ENCODE peak calls at places on chromosome 2, in five cellular contexts. H is heart right ventricle, A is heart left ventricle, T is fibroblast of lung, U is astrocyte. M is an unnamed sample. For H3K9me3 and H3K36me3, the result is how much of the 10 kb centered on the place peaks cover.

GRCh38 chr2:1796581-1796930 is 52.2 kb upstream of the PXDN start:
- DNase-seq in U (no peak), T (no peak), A (no peak), H (no peak), M (no peak)

GRCh38 chr2:204680576-204680975 is 135.3 kb downstream of the PARD3B start:
- DNase-seq in H (no peak), T (no peak), A (no peak), U (peak), M (no peak)

GRCh38 chr2:231713738-231714638 is 5.7 kb downstream of the PTMA start:
- DNase-seq in A (peak), H (peak), U (peak), T (peak), M (peak)

GRCh38 chr2:31674446-31674845 is 93.7 kb upstream of the SRD5A2 start:
- DNase-seq in H (no peak), A (no peak), U (no peak), T (no peak), M (no peak)

GRCh38 chr2:130393318-130393910 is 37.6 kb downstream of the PTPN18 start:
- DNase-seq in U (peak), A (no peak), T (no peak), H (no peak), M (no peak)

GRCh38 chr2:238784671-238785527 is 63.0 kb upstream of the TWIST2 start:
- DNase-seq in T (peak), U (peak), H (peak), A (peak), M (peak)

GRCh38 chr2:84849271-84849952 is 31.5 kb downstream of the TRABD2A start:
- DNase-seq in A (no peak), U (no peak), T (peak), H (no peak), M (peak)

GRCh38 chr2:226791056-226791486 is 8.5 kb downstream of the IRS1 start:
- DNase-seq in T (peak), A (peak), H (peak), U (peak), M (no peak)

GRCh38 chr2:768484-768883 is 91.3 kb upstream of the TMEM18 start:
- DNase-seq in T (no peak), A (no peak), H (no peak), U (no peak), M (no peak)

GRCh38 chr2:207725815-207726578 is 14.6 kb downstream of the CCNYL1 start:
- DNase-seq in U (no peak), A (no peak), T (no peak), H (no peak), M (no peak)

GRCh38 chr2:120735750-120736170 is at the start of gene GLI2:
- DNase-seq in U (peak), T (peak), A (peak), H (peak), M (peak)

GRCh38 chr2:24385366-24385765 is 25.0 kb upstream of the ITSN2 start:
- DNase-seq in H (no peak), T (no peak), U (no peak), A (no peak), M (no peak)

GRCh38 chr2:39146630-39147029 is 25.8 kb upstream of the SOS1 start:
- DNase-seq in T (no peak), H (no peak), A (no peak), U (no peak), M (no peak)

GRCh38 chr2:160140471-160140870 is 59.6 kb downstream of the ITGB6 start:
- DNase-seq in H (no peak), T (peak), U (peak), A (no peak), M (no peak)
- H3K4me3 ChIP-seq in H (no peak), T (no peak), U (no peak), A (no peak), M (no peak)

GRCh38 chr2:239917957-239918481 is 107.1 kb downstream of the NDUFA10 start:
- DNase-seq in A (peak), T (no peak), U (no peak), H (no peak), M (no peak)
- H3K9me3 ChIP-seq in A (under half), T (under half), U (under half), H (under half), M (under half)

GRCh38 chr2:233439191-233439590 is 84.9 kb downstream of the DGKD start:
- DNase-seq in A (no peak), T (no peak), U (peak), H (peak), M (no peak)
- H3K36me3 ChIP-seq in A (half or more), T (under half), U (under half), H (under half), M (under half)

DNA sequence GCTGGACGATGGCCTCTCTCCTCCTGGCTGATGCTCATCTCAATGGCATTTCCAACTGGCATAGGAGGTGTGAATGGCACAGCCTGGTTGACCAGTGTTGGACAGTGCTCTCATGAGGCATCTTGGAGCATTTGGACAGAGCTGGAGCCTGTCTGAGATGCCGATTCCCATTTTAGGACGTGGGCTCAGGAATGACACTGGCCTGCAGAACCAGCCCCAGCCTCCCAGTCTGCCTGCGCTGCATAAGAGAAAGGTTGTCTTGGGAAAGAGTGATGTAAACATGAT is 118.2 kb upstream of the COPS8 start:
- DNase-seq in T (no peak), H (no peak), A (no peak), U (no peak), M (no peak)
- H3K4me3 ChIP-seq in T (no peak), H (no peak), A (no peak), U (no peak), M (no peak)